ENCODE peak calls at places on chromosomes 13 and 19, in nine cellular contexts. K is NCI-H510A treated with DMSO at 0.1 percent for 48 hours; M is activated T-helper 2 cell treated with anti-CD3 and anti-CD28 coated beads, Interferon-gamma antibody, Interleukin-2, Interleukin-4, amounts not matched to agents 10 μg/mL and 5 μg/mL and 100 μg/mL, durations not matched to agents 14 hours and 24 hours and 36 hours; F is astrocyte of the spinal cord; O is psoas muscle; T is AG04450; Z is mesendoderm; R is Kasumi-1; L is fibroblast of pulmonary artery. G is an unnamed sample.

GRCh38 chr19:32928806-32929205 is 43.0 kb downstream of the CEP89 start:
- DNase-seq in K (peak), M (no peak), F (peak), O (no peak), T (no peak), Z (no peak), R (no peak), L (no peak), G (peak)

GRCh38 chr19:46065486-46065885 is 24.7 kb upstream of the IGFL4 start:
- DNase-seq in K (no peak), M (no peak), F (peak), O (no peak), T (no peak), Z (no peak), R (no peak), L (peak), G (no peak)

GRCh38 chr13:83325454-83325853 is 556.8 kb downstream of the SLITRK1 start:
- DNase-seq in K (no peak), M (no peak), F (peak), O (no peak), T (peak), Z (peak), R (no peak), L (peak), G (no peak)

GRCh38 chr13:98134901-98135300 is 8.0 kb upstream of the FARP1 start:
- DNase-seq in K (no peak), M (no peak), F (no peak), O (no peak), T (no peak), Z (no peak), R (no peak), L (no peak), G (no peak)

GRCh38 chr19:2811221-2811722 is 8.4 kb upstream of the ZNF554 start:
- DNase-seq in K (no peak), M (no peak), F (no peak), O (no peak), T (no peak), Z (no peak), R (no peak), L (no peak), G (peak)

GRCh38 chr13:57030671-57031070 is 110.0 kb upstream of the PRR20A start:
- DNase-seq in K (no peak), M (no peak), F (no peak), O (no peak), T (no peak), Z (no peak), R (no peak), L (no peak), G (no peak)

GRCh38 chr13:69683921-69684663 is 423.5 kb upstream of the ATXN8OS start:
- DNase-seq in K (peak), M (no peak), F (no peak), O (no peak), T (no peak), Z (no peak), R (no peak), L (no peak), G (no peak)

GRCh38 chr19:56707821-56708220 is 36.3 kb upstream of the ZNF835 start:
- DNase-seq in K (no peak), M (no peak), F (no peak), O (no peak), T (no peak), Z (no peak), R (no peak), L (no peak), G (no peak)

GRCh38 chr19:35509018-35509652 is 4.3 kb downstream of the DMKN start:
- DNase-seq in K (no peak), M (no peak), F (no peak), O (no peak), T (no peak), Z (peak), R (no peak), L (no peak), G (peak)

GRCh38 chr19:27974082-27974513 is 1238.9 kb downstream of the UQCRFS1 start:
- DNase-seq in K (no peak), M (no peak), F (peak), O (no peak), T (no peak), Z (peak), R (peak), L (peak), G (peak)

GRCh38 chr19:18317998-18318800 is 4.7 kb downstream of the LSM4 start:
- DNase-seq in K (no peak), M (peak), F (no peak), O (no peak), T (no peak), Z (no peak), R (peak), L (no peak), G (peak)

GRCh38 chr13:80906860-80907259 is 565.9 kb upstream of the SPRY2 start:
- DNase-seq in K (no peak), M (no peak), F (no peak), O (peak), T (no peak), Z (no peak), R (no peak), L (no peak), G (no peak)

GRCh38 chr19:33394006-33394722 is 20.7 kb downstream of the CEBPG start:
- DNase-seq in K (no peak), M (no peak), F (peak), O (peak), T (no peak), Z (no peak), R (peak), L (peak), G (peak)

GRCh38 chr13:30907167-30907761 is 1.2 kb downstream of the MEDAG start:
- DNase-seq in K (no peak), M (no peak), F (peak), O (no peak), T (no peak), Z (peak), R (no peak), L (peak), G (peak)

GRCh38 chr19:13463296-13463695 is 43.0 kb downstream of the CACNA1A start:
- DNase-seq in K (no peak), M (no peak), F (peak), O (no peak), T (no peak), Z (peak), R (peak), L (peak), G (no peak)

GRCh38 chr19:2613507-2614295 is 88.8 kb downstream of the GNG7 start:
- DNase-seq in K (no peak), M (peak), F (no peak), O (peak), T (no peak), Z (peak), R (peak), L (peak), G (no peak)

GRCh38 chr19:1847684-1848398 is 442 bp downstream of the REXO1 start:
- DNase-seq in K (no peak), M (no peak), F (peak), O (no peak), T (no peak), Z (peak), R (no peak), L (peak), G (peak)

GRCh38 chr19:18468930-18469244 is 31.0 kb upstream of the ISYNA1 start:
- DNase-seq in K (no peak), M (no peak), F (no peak), O (no peak), T (no peak), Z (no peak), R (no peak), L (no peak), G (no peak)

GRCh38 chr19:47765522-47766358 is 12.8 kb upstream of the SELENOW start:
- DNase-seq in K (peak), M (no peak), F (no peak), O (peak), T (no peak), Z (peak), R (peak), L (peak), G (peak)

GRCh38 chr19:1992759-1993260 is 22.7 kb downstream of the BTBD2 start:
- DNase-seq in K (no peak), M (no peak), F (no peak), O (peak), T (no peak), Z (peak), R (no peak), L (no peak), G (no peak)

GRCh38 chr19:8261881-8262280 is 46.3 kb downstream of the CD320 start:
- DNase-seq in K (no peak), M (no peak), F (no peak), O (peak), T (no peak), Z (no peak), R (no peak), L (no peak), G (no peak)

GRCh38 chr13:33236021-33236420 is 49.5 kb downstream of the STARD13 start:
- DNase-seq in K (no peak), M (no peak), F (peak), O (no peak), T (no peak), Z (no peak), R (no peak), L (peak), G (no peak)

GRCh38 chr19:39599116-39599515 is 3.2 kb upstream of the LGALS13 start:
- DNase-seq in K (no peak), M (no peak), F (peak), O (no peak), T (no peak), Z (peak), R (peak), L (peak), G (peak)

GRCh38 chr13:108225440-108225839 is 7.2 kb downstream of the ABHD13 start:
- DNase-seq in K (no peak), M (no peak), F (no peak), O (no peak), T (no peak), Z (no peak), R (no peak), L (no peak), G (no peak)

GRCh38 chr19:45177817-45178261 is at the start of gene TRAPPC6A:
- DNase-seq in K (no peak), M (no peak), F (peak), O (no peak), T (no peak), Z (no peak), R (peak), L (peak), G (no peak)